ENCODE peak calls at places on chromosomes 16 and 17, in five cellular contexts. M is cardiac fibroblast, G is fibroblast of mammary gland, Q is BE2C, O is AG04450. D is an unnamed sample.

GRCh38 chr17:77188084-77189066 is 47.6 kb downstream of the SEC14L1 start:
- DNase-seq in Q (no peak), O (no peak), M (no peak), G (no peak), D (no peak)

GRCh38 chr17:47604268-47604927 is 45.3 kb upstream of the KPNB1 start:
- DNase-seq in M (peak), O (peak), G (peak), Q (peak), D (peak)

GRCh38 chr16:68972720-68973119 is 129.4 kb downstream of the TANGO6 start:
- DNase-seq in M (peak), O (peak), G (peak), Q (peak), D (peak)

GRCh38 chr17:18258356-18259038 is at the start of gene FLII:
- DNase-seq in O (no peak), G (no peak), Q (peak), M (peak), D (peak)

GRCh38 chr16:68265078-68265925 is 976 bp downstream of the SLC7A6 start:
- DNase-seq in O (no peak), G (peak), M (peak), Q (peak), D (peak)

GRCh38 chr17:77145635-77146632 is 5.2 kb downstream of the SEC14L1 start:
- DNase-seq in Q (peak), O (no peak), M (peak), G (peak), D (peak)

GRCh38 chr17:47850373-47850691 is 631 bp downstream of the SP6 start:
- DNase-seq in Q (no peak), M (no peak), G (no peak), O (no peak), D (no peak)

GRCh38 chr17:11996722-11997146 is 541 bp downstream of the ZNF18 start:
- DNase-seq in O (no peak), G (peak), M (peak), Q (no peak), D (peak)

GRCh38 chr16:27222499-27223225 is 19.3 kb downstream of the KDM8 start:
- DNase-seq in M (peak), G (peak), O (no peak), Q (peak), D (peak)

GRCh38 chr16:69889295-69889964 is 61.7 kb upstream of the CLEC18A start:
- DNase-seq in O (no peak), G (no peak), M (no peak), Q (no peak), D (no peak)

GRCh38 chr16:81641403-81642106 is 137.5 kb upstream of the PLCG2 start:
- DNase-seq in M (no peak), O (no peak), Q (peak), G (no peak), D (no peak)

GRCh38 chr17:17933775-17934174 is 38.4 kb downstream of the TOM1L2 start:
- DNase-seq in Q (no peak), G (peak), M (no peak), O (no peak), D (no peak)

GRCh38 chr17:31495049-31495885 is 103.8 kb downstream of the RAB11FIP4 start:
- DNase-seq in Q (no peak), O (no peak), M (no peak), G (no peak), D (no peak)

GRCh38 chr17:37570527-37571093 is 38.6 kb downstream of the SYNRG start:
- DNase-seq in G (peak), Q (peak), O (peak), M (peak), D (peak)

GRCh38 chr16:87017388-87018012 is 299.7 kb downstream of the C16orf95 start:
- DNase-seq in O (peak), G (peak), Q (no peak), M (peak), D (peak)

GRCh38 chr16:4240624-4241023 is 1.3 kb downstream of the SRL start:
- DNase-seq in M (no peak), Q (no peak), O (no peak), G (no peak), D (no peak)

GRCh38 chr17:56629450-56630187 is 36.1 kb downstream of the NOG start:
- DNase-seq in O (peak), G (peak), Q (peak), M (peak), D (peak)

GRCh38 chr17:66354472-66354871 is 52.1 kb downstream of the PRKCA start:
- DNase-seq in G (no peak), M (no peak), Q (no peak), O (no peak), D (no peak)

GRCh38 chr17:66506641-66507040 is 204.2 kb downstream of the PRKCA start:
- DNase-seq in Q (no peak), G (peak), M (no peak), O (no peak), D (peak)

DNA sequence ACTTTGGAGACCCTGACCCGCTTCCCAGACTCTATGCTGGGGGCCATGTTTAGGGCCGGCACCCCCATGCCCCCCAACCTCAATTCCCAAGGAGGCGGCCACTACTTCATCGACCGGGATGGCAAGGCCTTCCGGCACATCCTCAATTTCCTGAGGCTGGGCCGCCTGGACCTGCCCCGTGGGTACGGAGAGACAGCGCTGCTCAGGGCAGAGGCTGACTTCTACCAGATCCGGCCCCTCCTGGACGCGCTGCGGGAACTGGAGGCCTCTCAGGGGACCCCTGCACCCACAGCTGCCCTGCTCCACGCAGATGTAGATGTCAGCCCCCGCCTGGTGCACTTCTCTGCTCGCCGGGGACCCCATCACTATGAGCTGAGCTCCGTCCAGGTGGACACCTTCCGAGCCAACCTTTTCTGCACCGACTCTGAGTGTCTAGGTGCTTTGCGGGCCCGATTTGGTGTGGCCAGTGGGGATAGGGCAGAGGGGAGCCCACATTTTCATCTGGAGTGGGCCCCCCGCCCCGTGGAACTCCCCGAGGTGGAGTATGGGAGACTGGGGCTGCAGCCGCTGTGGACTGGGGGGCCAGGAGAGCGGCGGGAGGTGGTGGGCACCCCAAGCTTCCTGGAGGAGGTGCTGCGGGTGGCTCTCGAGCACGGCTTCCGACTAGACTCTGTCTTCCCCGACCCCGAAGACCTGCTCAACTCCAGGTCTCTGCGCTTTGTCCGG is 1.1 kb downstream of the KCTD11 start:
- DNase-seq in M (no peak), G (no peak), Q (no peak), O (no peak), D (no peak)
- H3K4me3 ChIP-seq in M (peak), G (peak), Q (no peak), O (peak), D (peak)

DNA sequence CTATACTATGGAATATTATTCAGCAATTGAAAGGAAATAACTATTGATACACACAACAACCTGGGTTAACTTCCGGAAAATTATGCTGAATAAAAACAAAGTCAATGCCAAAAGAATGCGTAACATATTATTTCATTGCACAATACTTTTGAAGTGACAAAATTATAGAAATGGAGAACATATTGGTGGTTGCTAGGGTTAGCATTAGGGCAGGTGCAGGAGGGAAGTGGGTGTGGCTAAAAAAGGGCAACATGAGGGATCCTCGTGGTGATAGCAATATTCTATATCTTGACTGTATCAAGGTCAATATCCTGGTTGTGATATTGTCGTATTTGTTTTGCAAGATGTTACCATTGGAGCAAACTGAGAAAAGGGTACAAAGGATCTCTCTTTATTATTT is 34.8 kb downstream of the PIK3R5 start:
- DNase-seq in Q (no peak), O (no peak), M (no peak), G (no peak), D (no peak)
- TF ChIP-seq CTCF in Q (no peak), O (no peak), M (no peak), G (no peak), D (no peak)

GRCh38 chr17:82216301-82217119 is 3.9 kb upstream of the CCDC57 start:
- DNase-seq in O (no peak), Q (peak), G (peak), M (peak), D (peak)

GRCh38 chr17:82219083-82219482 is 6.4 kb upstream of the CCDC57 start:
- DNase-seq in M (no peak), O (no peak), G (no peak), Q (no peak), D (no peak)

GRCh38 chr17:82217120-82217529 is 4.5 kb upstream of the CCDC57 start:
- DNase-seq in M (peak), O (no peak), G (no peak), Q (no peak), D (no peak)

GRCh38 chr17:82218349-82219075 is 5.9 kb upstream of the CCDC57 start:
- DNase-seq in M (no peak), G (no peak), O (no peak), Q (no peak), D (no peak)

GRCh38 chr17:82217530-82218204 is 5.0 kb upstream of the CCDC57 start:
- DNase-seq in Q (peak), O (peak), M (peak), G (peak), D (peak)
- H3K4me3 ChIP-seq in Q (no peak), O (no peak), M (no peak), G (no peak), D (no peak)

GRCh38 chr16:79261944-79262552 is 338.5 kb downstream of the MAF start:
- DNase-seq in G (no peak), M (no peak), O (no peak), Q (no peak), D (no peak)
- TF ChIP-seq CTCF in G (no peak), M (no peak), O (no peak), Q (no peak), D (no peak)

GRCh38 chr17:7475764-7476422 is 3.5 kb downstream of the ZBTB4 start:
- DNase-seq in M (peak), Q (no peak), G (peak), O (no peak), D (peak)

GRCh38 chr17:7477392-7478275 is 1.8 kb downstream of the ZBTB4 start:
- DNase-seq in O (peak), M (peak), Q (no peak), G (peak), D (peak)

GRCh38 chr17:7478276-7479138 is 924 bp downstream of the ZBTB4 start:
- DNase-seq in Q (peak), G (peak), O (no peak), M (peak), D (peak)

GRCh38 chr17:7476474-7476873 is 3.0 kb downstream of the ZBTB4 start:
- DNase-seq in M (peak), O (no peak), Q (no peak), G (peak), D (peak)

GRCh38 chr17:7476951-7477350 is 2.5 kb downstream of the ZBTB4 start:
- DNase-seq in G (no peak), Q (no peak), O (no peak), M (no peak), D (no peak)
- H3K4me3 ChIP-seq in G (no peak), Q (no peak), O (peak), M (no peak), D (peak)

GRCh38 chr17:45016823-45017222 is 34.6 kb downstream of the DCAKD start:
- DNase-seq in Q (no peak), O (no peak), G (peak), M (no peak), D (no peak)
- TF ChIP-seq CTCF in Q (peak), O (peak), G (peak), M (peak), D (peak)

GRCh38 chr16:89489731-89490385 is 503 bp downstream of the ANKRD11 start:
- DNase-seq in O (no peak), G (no peak), Q (no peak), M (no peak), D (no peak)

GRCh38 chr16:89490386-89491237 is at the start of gene ANKRD11:
- DNase-seq in O (peak), G (peak), Q (peak), M (peak), D (peak)

GRCh38 chr16:89491238-89491869 is 993 bp upstream of the ANKRD11 start:
- DNase-seq in M (no peak), G (no peak), O (no peak), Q (no peak), D (peak)

GRCh38 chr16:89493776-89494175 is 3.4 kb upstream of the ANKRD11 start:
- DNase-seq in G (no peak), M (no peak), Q (no peak), O (no peak), D (no peak)

DNA sequence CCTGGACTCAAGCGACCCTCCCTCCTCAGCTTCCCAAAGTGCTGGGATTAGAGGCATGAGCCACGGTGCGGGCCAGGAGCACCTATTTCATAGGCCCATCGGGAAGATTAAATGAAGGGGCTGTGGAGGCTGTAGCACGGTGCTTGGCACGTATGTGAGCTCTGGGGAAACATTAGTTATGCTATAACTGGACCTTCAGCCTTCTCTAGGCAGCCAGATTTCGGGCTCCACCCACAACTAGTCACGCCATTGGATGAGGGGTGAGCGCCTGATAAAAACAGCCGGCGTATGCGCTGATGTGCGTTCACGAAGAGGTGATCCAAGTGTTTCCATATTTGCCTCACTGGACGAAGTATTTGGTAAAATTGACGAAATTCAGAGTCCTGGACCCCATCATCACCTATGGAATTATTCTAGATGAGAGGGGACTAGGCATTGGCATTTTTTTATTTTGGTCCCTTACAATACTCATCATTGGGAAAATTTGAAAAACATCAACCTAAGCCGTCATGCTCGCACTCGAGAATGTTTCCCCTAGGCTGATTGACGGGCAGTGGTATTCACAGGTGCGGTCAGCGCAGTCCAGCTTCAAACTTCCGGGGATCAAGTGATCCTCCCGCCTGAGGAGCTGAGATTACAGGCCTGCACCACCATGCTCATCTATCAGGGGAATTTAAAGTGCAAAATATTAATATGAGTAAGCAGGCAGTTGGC is 1.8 kb upstream of the ANKRD11 start:
- DNase-seq in O (no peak), G (peak), Q (peak), M (no peak), D (no peak)
- H3K4me3 ChIP-seq in O (peak), G (peak), Q (peak), M (peak), D (peak)

GRCh38 chr17:64063766-64064224 is 43.4 kb upstream of the ICAM2 start:
- DNase-seq in O (no peak), G (peak), M (peak), Q (peak), D (no peak)
- TF ChIP-seq CTCF in O (peak), G (peak), M (peak), Q (peak), D (peak)

DNA sequence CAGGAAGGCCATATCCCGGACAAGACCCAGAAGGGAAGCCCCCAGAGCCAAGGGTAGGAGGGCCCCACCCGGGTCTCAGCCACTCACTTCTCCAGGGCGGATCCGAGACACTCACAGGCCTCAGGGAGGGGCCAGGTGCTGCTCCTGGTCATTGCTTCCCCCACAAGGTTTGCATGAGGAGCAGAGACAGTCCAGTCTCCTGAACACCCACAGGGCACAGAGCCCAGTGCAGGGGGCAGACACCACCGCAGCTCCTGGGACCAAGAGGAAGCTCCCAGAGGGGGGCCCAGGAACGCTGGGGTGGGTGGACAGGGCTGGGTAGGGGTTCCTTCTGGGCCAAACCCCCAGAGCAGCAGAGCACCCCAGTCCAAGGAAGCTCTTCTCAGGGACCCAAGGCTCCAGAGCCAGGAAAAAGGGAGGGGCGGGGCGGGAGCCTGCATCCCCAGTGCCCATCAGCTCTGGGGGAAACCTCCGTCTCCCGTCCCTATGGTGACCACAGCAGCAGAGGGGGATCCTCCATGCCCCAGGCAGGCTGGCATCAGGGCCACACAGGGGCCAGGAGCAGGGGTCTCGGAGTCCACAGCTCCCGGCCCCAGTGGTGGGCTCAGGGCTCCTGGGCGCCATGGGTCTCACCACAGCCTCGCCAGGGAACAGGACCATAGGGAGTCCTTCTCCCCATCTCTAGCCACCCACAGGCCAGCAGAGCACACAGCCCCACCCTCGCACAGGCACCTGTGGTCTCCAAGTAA is 816 bp upstream of the MRPL28 start:
- DNase-seq in O (no peak), M (no peak), G (no peak), Q (peak), D (no peak)
- H3K4me3 ChIP-seq in O (no peak), M (no peak), G (no peak), Q (peak), D (peak)